ENCODE peak calls at places on chromosomes 13 and 19, in seven cellular contexts. R is hepatocyte, X is GM23248, Q is PC-9, I is GM23338, B is SK-N-SH, D is HCT116. N is an unnamed sample.

GRCh38 chr19:33722456-33723239 is 74.0 kb upstream of the KCTD15 start:
- DNase-seq in R (no peak), I (no peak), D (no peak), X (no peak), B (peak; percentile 65), Q (no peak), N (no peak)

GRCh38 chr13:82636119-82636518 is 1246.2 kb downstream of the SLITRK1 start:
- DNase-seq in Q (no peak), R (no peak), I (no peak), B (no peak), X (peak; percentile 38), D (no peak), N (no peak)

GRCh38 chr19:48713041-48713863 is 6.3 kb downstream of the MAMSTR start:
- DNase-seq in I (peak; percentile 84), B (peak; percentile 59), Q (peak; percentile 24), X (peak; percentile 22), D (no peak), R (peak; percentile 56), N (peak; percentile 30)

GRCh38 chr13:103229674-103230073 is 163.5 kb upstream of the SLC10A2 start:
- DNase-seq in B (no peak), D (no peak), R (no peak), I (no peak), Q (no peak), X (no peak), N (no peak)

GRCh38 chr13:98174995-98175394 is 2.1 kb downstream of the RNF113B start:
- DNase-seq in X (peak; percentile 21), B (no peak), D (no peak), R (no peak), Q (no peak), I (no peak), N (no peak)

GRCh38 chr19:35213678-35214632 is 14.6 kb downstream of the FAM187B start:
- DNase-seq in X (peak; percentile 69), B (peak; percentile 72), R (peak; percentile 63), I (no peak), D (peak; percentile 87), Q (peak; percentile 72), N (peak; percentile 93)

GRCh38 chr19:51366999-51367564 is 894 bp upstream of the ETFB start:
- DNase-seq in Q (no peak), B (peak; percentile 44), D (no peak), X (peak; percentile 52), R (peak; percentile 51), I (no peak), N (peak; percentile 68)

GRCh38 chr13:61030445-61030844 is 385.2 kb downstream of the PCDH20 start:
- DNase-seq in B (no peak), I (no peak), X (no peak), D (no peak), R (no peak), Q (no peak), N (no peak)

GRCh38 chr19:44998025-44998424 is 3.2 kb upstream of the RELB start:
- DNase-seq in X (no peak), R (no peak), D (no peak), B (no peak), Q (no peak), I (no peak), N (no peak)

GRCh38 chr19:6587093-6587820 is 3.7 kb downstream of the CD70 start:
- DNase-seq in B (no peak), D (no peak), X (peak; percentile 64), Q (no peak), R (no peak), I (peak; percentile 77), N (peak; percentile 75)

GRCh38 chr13:20519887-20520286 is 5.8 kb downstream of the CRYL1 start:
- DNase-seq in I (no peak), R (peak; percentile 34), Q (no peak), B (no peak), X (no peak), D (no peak), N (no peak)

GRCh38 chr13:43134896-43135295 is 111.5 kb downstream of the DNAJC15 start:
- DNase-seq in X (no peak), R (no peak), Q (no peak), I (no peak), B (no peak), D (no peak), N (no peak)
- H3K4me2 ChIP-seq in X (no peak overlapping the region), R (no peak overlapping the region), Q (no peak overlapping the region), I (no peak overlapping the region), B (no peak overlapping the region), D (no peak overlapping the region), N (no peak overlapping the region)

GRCh38 chr13:29857089-29857488 is 6.7 kb upstream of the UBL3 start:
- DNase-seq in Q (no peak), B (no peak), X (no peak), R (peak; percentile 20), I (no peak), D (no peak), N (no peak)
- H3K9me2 ChIP-seq in Q (no peaks in the 10 kb centered on the region), B (no peaks in the 10 kb centered on the region), X (peaks cover 7% of the 10 kb centered on the region), R (no peaks in the 10 kb centered on the region), I (peaks cover 5% of the 10 kb centered on the region), D (no peaks in the 10 kb centered on the region), N (no peaks in the 10 kb centered on the region)

GRCh38 chr19:10553087-10553667 is 9.5 kb downstream of the ATG4D start:
- DNase-seq in D (no peak), I (no peak), X (no peak), Q (no peak), R (no peak), B (no peak), N (peak; percentile 41)
- H3K36me3 ChIP-seq in D (peaks cover 50% of the 10 kb centered on the region), I (peaks cover 16% of the 10 kb centered on the region), X (peaks cover 13% of the 10 kb centered on the region), Q (peaks cover 20% of the 10 kb centered on the region), R (no peaks in the 10 kb centered on the region), B (peaks cover 36% of the 10 kb centered on the region), N (peaks cover 94% of the 10 kb centered on the region)

GRCh38 chr19:43754312-43754561 is 525 bp downstream of the SMG9 start:
- DNase-seq in X (no peak), D (no peak), I (no peak), Q (no peak), B (no peak), R (no peak), N (no peak)

GRCh38 chr19:43752287-43752875 is 2.4 kb downstream of the SMG9 start:
- DNase-seq in D (no peak), R (no peak), I (no peak), B (no peak), Q (no peak), X (no peak), N (no peak)

GRCh38 chr19:43754562-43755255 is at the start of gene SMG9:
- DNase-seq in B (peak; percentile 97), D (peak; percentile 95), X (peak; percentile 99), I (peak; percentile 97), R (peak; percentile 99), Q (peak; percentile 98), N (peak; percentile 98)

GRCh38 chr19:43751466-43752220 is 3.1 kb downstream of the SMG9 start:
- DNase-seq in B (no peak), D (no peak), X (peak; percentile 77), I (no peak), Q (no peak), R (no peak), N (no peak)

GRCh38 chr19:43755256-43755801 is 567 bp upstream of the SMG9 start:
- DNase-seq in I (peak; percentile 61), Q (peak; percentile 80), B (peak; percentile 87), D (no peak), X (peak; percentile 67), R (peak; percentile 87), N (peak; percentile 89)
- H3K4me2 ChIP-seq in I (peak overlapping the region; percentile 95), Q (peak overlapping the region; percentile 100), B (peak overlapping the region; percentile 98), D (peak overlapping the region; percentile 81), X (peak overlapping the region; percentile 99), R (peak overlapping the region; percentile 90), N (peak overlapping the region; percentile 99)

DNA sequence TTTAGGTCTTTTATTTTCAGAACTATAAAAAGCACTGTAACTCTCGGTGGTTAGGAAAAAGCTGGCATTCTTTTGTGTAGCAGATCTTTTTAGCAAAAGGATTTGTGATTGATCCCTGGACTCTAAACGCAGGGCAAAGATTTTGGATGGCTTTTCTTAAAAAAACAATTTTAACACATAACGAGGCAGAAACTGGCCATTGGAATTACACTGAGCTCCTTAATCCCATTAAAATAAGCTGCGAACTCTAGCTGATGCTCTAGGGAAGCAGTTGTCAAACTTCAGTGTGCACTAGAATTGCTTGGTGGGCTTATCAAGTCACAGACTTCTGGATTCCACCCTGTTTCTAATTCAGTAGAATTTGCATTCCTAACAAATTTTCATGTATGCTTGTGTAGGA is 33.8 kb upstream of the NDFIP2 start:
- DNase-seq in I (no peak), X (no peak), D (no peak), R (no peak), Q (no peak), B (no peak), N (no peak)
- H3K9me2 ChIP-seq in I (no peaks in the 10 kb centered on the region), X (no peaks in the 10 kb centered on the region), D (no peaks in the 10 kb centered on the region), R (no peaks in the 10 kb centered on the region), Q (no peaks in the 10 kb centered on the region), B (no peaks in the 10 kb centered on the region), N (no peaks in the 10 kb centered on the region)

DNA sequence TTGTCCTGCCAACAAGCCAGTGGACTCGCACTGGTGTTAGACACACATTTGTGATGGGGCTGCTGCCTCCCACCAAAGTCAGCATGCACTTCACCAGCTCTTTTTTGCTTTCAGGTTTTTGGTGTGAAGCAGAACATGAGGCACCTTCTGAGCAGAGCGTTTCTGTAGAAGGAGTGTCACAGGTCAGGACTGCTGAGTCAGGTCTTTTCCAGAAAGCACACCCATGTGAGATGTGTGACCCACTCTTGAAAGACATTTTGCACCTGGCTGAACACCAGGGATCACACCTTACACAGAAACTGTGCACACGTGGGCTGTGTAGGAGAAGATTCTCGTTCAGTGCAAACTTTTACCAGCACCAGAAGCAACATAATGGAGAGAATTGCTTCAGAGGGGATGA is 4.8 kb downstream of the ZNF304 start:
- DNase-seq in Q (no peak), I (no peak), D (no peak), X (no peak), B (no peak), R (no peak), N (no peak)
- H3K36me3 ChIP-seq in Q (peaks cover 47% of the 10 kb centered on the region), I (no peaks in the 10 kb centered on the region), D (peaks cover 31% of the 10 kb centered on the region), X (peaks cover 26% of the 10 kb centered on the region), B (peaks cover 57% of the 10 kb centered on the region), R (no peaks in the 10 kb centered on the region), N (peaks cover 48% of the 10 kb centered on the region)

GRCh38 chr13:109163052-109163413 is 533.6 kb downstream of the MYO16 start:
- DNase-seq in Q (no peak), I (no peak), R (no peak), D (no peak), X (peak; percentile 30), B (no peak), N (no peak)

GRCh38 chr13:109166807-109167206 is 537.4 kb downstream of the MYO16 start:
- DNase-seq in D (no peak), B (no peak), Q (no peak), I (no peak), R (no peak), X (no peak), N (no peak)

GRCh38 chr13:109160887-109161669 is 531.7 kb downstream of the MYO16 start:
- DNase-seq in B (no peak), D (no peak), I (no peak), Q (no peak), X (no peak), R (no peak), N (no peak)

GRCh38 chr13:109162248-109163051 is 533.0 kb downstream of the MYO16 start:
- DNase-seq in B (no peak), Q (no peak), X (no peak), R (no peak), I (no peak), D (no peak), N (peak; percentile 89)

DNA sequence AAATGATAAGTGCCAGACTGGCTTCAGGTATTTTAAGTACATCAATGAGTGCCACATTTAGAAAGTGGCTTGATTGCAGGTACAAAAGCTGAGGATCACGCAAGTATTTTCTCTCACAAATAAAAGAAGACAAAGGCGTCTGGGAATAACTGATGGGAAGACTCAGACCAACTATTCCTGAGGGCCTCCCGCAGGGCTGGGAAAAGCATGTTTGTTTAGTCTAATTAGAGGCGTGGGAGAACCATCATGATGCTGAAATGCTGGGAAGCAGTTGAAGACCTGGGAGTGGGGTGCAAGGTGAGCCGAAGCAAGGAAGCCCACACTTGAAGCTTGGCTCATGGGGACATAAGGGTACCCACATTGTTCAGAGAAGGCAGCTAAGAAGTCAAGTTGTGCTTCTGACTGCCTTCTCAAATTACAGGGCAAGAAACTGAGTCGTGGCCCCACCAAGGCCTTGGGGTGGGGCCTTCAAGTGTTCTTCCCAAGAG is 536.0 kb downstream of the MYO16 start:
- DNase-seq in I (peak; percentile 46), Q (no peak), B (no peak), R (no peak), X (no peak), D (no peak), N (no peak)
- H3K4me2 ChIP-seq in I (no peak overlapping the region), Q (no peak overlapping the region), B (no peak overlapping the region), R (no peak overlapping the region), X (no peak overlapping the region), D (no peak overlapping the region), N (no peak overlapping the region)

N was measured in OCI-LY7.